ENCODE peak calls at places on chromosomes 1 and 21, in ten cellular contexts. B is endothelial cell of umbilical vein, W is heart left ventricle, C is NB4, F is uterus, D is A549, U is esophagus squamous epithelium, T is erythroblast, I is GM12891, H is prostate gland. S is an unnamed sample.

GRCh38 chr21:25298512-25299491 is 308.5 kb downstream of the MRPL39 start:
- DNase-seq in B (no peak), W (no peak), C (peak; percentile 2), F (no peak), D (no peak), U (no peak), T (no peak), I (no peak), H (no peak), S (no peak)

GRCh38 chr1:18344755-18345154 is 136.0 kb upstream of the KLHDC7A start:
- DNase-seq in B (no peak), W (no peak), C (no peak), F (no peak), D (no peak), U (no peak), T (no peak), I (no peak), H (no peak), S (no peak)

GRCh38 chr1:7334475-7335035 is 436.5 kb upstream of the VAMP3 start:
- DNase-seq in B (no peak), W (no peak), C (no peak), F (no peak), D (peak; percentile 50), U (no peak), T (no peak), I (no peak), H (peak; percentile 39), S (no peak)

GRCh38 chr1:204358145-204358544 is 1.6 kb downstream of the PLEKHA6 start:
- DNase-seq in B (no peak), W (no peak), C (no peak), F (no peak), D (no peak), U (no peak), T (no peak), I (no peak), H (no peak), S (no peak)

GRCh38 chr1:161054805-161055204 is 9.0 kb upstream of the USF1 start:
- DNase-seq in B (no peak), W (no peak), C (no peak), F (no peak), D (no peak), U (no peak), T (peak; percentile 41), I (no peak), H (no peak), S (no peak)

GRCh38 chr21:38525454-38525853 is 27.2 kb upstream of the ERG start:
- DNase-seq in B (no peak), W (no peak), C (peak; percentile 18), F (no peak), D (no peak), U (no peak), T (no peak), I (no peak), H (no peak), S (no peak)

GRCh38 chr1:8297245-8297644 is 20.7 kb upstream of the SLC45A1 start:
- DNase-seq in B (no peak), W (no peak), C (no peak), F (no peak), D (no peak), U (no peak), T (no peak), I (no peak), H (no peak), S (no peak)

GRCh38 chr1:203049077-203049476 is 22.8 kb downstream of the PPFIA4 start:
- DNase-seq in B (no peak), W (no peak), C (no peak), F (no peak), D (no peak), U (no peak), T (no peak), I (no peak), H (no peak), S (no peak)

GRCh38 chr1:234987415-234988159 is 141.1 kb downstream of the TOMM20 start:
- DNase-seq in B (peak; percentile 98), W (no peak), C (no peak), F (peak; percentile 84), D (peak; percentile 89), U (no peak), T (no peak), I (no peak), H (peak; percentile 71), S (peak; percentile 79)
- TF ChIP-seq POLR2A in B (no peak), W (no peak), C (no peak), F (no peak), D (no peak), U (no peak), T (no peak), I (no peak), H (no peak), S (no peak)

DNA sequence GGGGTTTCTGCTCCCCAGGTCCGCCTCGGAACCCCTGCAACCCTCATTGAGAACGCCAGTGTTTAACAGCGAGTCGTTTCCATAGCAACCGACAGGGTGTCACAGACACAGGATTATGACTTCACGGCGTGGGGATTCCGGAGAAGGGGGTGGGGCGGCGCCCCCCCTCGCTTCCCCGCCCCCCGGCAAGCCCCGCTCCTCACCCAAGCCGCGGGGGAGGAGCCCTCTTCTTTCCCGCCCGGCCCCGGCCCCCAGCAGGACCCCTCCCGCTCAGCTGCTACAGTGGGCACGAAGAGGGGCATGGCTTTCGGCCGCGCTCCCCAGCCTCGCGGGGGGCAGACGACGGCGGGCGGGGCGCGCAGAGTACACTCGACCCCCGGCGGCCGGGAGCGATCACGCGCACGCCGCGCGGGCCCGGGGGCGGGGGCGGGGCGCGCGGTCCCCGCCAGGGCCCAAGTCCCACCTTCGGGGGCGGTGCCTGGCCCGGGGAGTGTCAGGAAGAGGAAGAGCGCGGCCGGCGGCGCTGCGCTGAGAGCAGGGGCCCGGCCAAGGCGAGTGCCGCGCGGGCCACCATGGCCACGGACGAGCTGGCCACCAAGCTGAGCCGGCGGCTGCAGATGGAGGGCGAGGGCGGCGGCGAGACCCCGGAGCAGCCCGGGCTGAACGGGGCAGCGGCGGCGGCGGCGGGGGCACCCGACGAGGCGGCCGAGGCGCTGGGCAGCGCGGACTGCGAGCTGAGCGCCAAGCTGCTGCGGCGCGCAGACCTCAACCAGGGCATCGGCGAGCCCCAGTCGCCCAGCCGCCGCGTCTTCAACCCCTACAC is at the start of gene EFHD2:
- DNase-seq in B (peak; percentile 73), W (peak; percentile 92), C (peak; percentile 85), F (peak; percentile 83), D (peak; percentile 79), U (no peak), T (peak; percentile 75), I (peak; percentile 95), H (peak; percentile 78), S (peak; percentile 94)
- TF ChIP-seq POLR2A in B (peak; percentile 89), W (peak; percentile 92), C (peak; percentile 78), F (peak; percentile 91), D (peak; percentile 82), U (no peak), T (peak; percentile 72), I (peak; percentile 57), H (peak; percentile 98), S (peak; percentile 97)

GRCh38 chr1:109261006-109261405 is 11.7 kb downstream of the CELSR2 start:
- DNase-seq in B (no peak), W (peak; percentile 50), C (no peak), F (no peak), D (no peak), U (no peak), T (no peak), I (no peak), H (no peak), S (no peak)

GRCh38 chr1:109259674-109260557 is 10.6 kb downstream of the CELSR2 start:
- DNase-seq in B (no peak), W (no peak), C (no peak), F (no peak), D (no peak), U (no peak), T (no peak), I (no peak), H (no peak), S (no peak)

GRCh38 chr1:109263234-109263596 is 13.9 kb downstream of the CELSR2 start:
- DNase-seq in B (no peak), W (peak; percentile 49), C (no peak), F (no peak), D (no peak), U (no peak), T (no peak), I (no peak), H (peak; percentile 87), S (no peak)

GRCh38 chr1:109262231-109263010 is 13.1 kb downstream of the CELSR2 start:
- DNase-seq in B (no peak), W (peak; percentile 52), C (no peak), F (no peak), D (no peak), U (no peak), T (no peak), I (no peak), H (no peak), S (no peak)

DNA sequence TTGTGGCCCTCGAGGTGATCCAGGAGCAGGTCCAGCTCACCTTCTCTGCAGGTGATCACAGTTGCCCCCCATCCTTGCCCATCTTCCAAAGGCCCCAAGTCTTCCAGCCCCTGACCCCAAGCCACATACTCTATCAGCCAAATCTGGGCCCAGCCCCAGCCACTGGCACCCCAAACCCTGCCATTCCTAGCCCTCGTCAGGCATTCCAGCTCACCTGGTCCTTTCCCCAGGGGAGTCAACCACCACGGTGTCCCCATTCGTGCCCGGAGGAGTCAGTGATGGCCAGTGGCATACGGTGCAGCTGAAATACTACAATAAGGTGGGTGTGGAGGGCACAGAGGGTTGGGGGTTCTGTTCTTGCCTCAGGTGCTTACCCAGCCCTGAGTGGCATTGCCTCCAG is 12.2 kb downstream of the CELSR2 start:
- DNase-seq in B (no peak), W (no peak), C (no peak), F (no peak), D (no peak), U (no peak), T (no peak), I (no peak), H (no peak), S (no peak)
- TF ChIP-seq POLR2A in B (no peak), W (no peak), C (no peak), F (no peak), D (no peak), U (no peak), T (no peak), I (no peak), H (no peak), S (no peak)

GRCh38 chr1:178951600-178951999 is 74.1 kb upstream of the FAM20B start:
- DNase-seq in B (no peak), W (no peak), C (no peak), F (no peak), D (no peak), U (no peak), T (no peak), I (no peak), H (peak; percentile 51), S (no peak)
- TF ChIP-seq POLR2A in B (no peak), W (no peak), C (no peak), F (no peak), D (no peak), U (no peak), T (no peak), I (no peak), H (no peak), S (no peak)

S was measured in Peyer's patch.